ENCODE peak calls at places on chromosomes 12 and 14, in six cellular contexts. Q, F, K, G, Z and O are unnamed samples.
A peak's percentile ranks its signal among the peaks of the same experiment; 100 is the strongest.

GRCh38 chr12:195951-196350 is 18.0 kb downstream of the SLC6A12 start:
- DNase-seq in F (no peak), K (no peak), Z (no peak), G (no peak), Q (no peak), O (no peak)

GRCh38 chr12:76108356-76108755 is 23.9 kb upstream of the NAP1L1 start:
- DNase-seq in F (no peak), G (no peak), Q (no peak), K (no peak), Z (no peak), O (no peak)

GRCh38 chr12:23721268-23721667 is 228.2 kb downstream of the SOX5 start:
- DNase-seq in F (no peak), K (no peak), Z (no peak), G (no peak), Q (no peak), O (no peak)

GRCh38 chr14:38900887-38901286 is 202.1 kb downstream of the SEC23A start:
- DNase-seq in F (no peak), Z (no peak), G (no peak), K (no peak), Q (no peak), O (no peak)

GRCh38 chr14:59826150-59826549 is 44.4 kb downstream of the RTN1 start:
- DNase-seq in F (no peak), Z (no peak), K (no peak), Q (no peak), G (no peak), O (no peak)

GRCh38 chr12:103632554-103633216 is 45.6 kb downstream of the STAB2 start:
- DNase-seq in K (peak; percentile 87), G (peak; percentile 68), F (peak; percentile 85), Q (peak; percentile 88), Z (peak; percentile 50), O (no peak)

GRCh38 chr14:34063470-34064164 is 112.7 kb upstream of the EGLN3 start:
- DNase-seq in K (no peak), G (no peak), Q (no peak), Z (no peak), F (no peak), O (no peak)

GRCh38 chr14:103897075-103897947 is 30.9 kb upstream of the TDRD9 start:
- DNase-seq in Q (no peak), F (no peak), G (peak; percentile 56), K (no peak), Z (peak; percentile 93), O (no peak)

GRCh38 chr14:53047302-53047701 is 96.5 kb upstream of the FERMT2 start:
- DNase-seq in Z (no peak), K (no peak), Q (no peak), F (no peak), G (no peak), O (no peak)

GRCh38 chr12:124551268-124552144 is 15.9 kb downstream of the NCOR2 start:
- DNase-seq in G (peak; percentile 86), Z (no peak), K (no peak), F (peak; percentile 80), Q (peak; percentile 79), O (peak; percentile 66)

GRCh38 chr14:36773558-36773957 is 111.9 kb downstream of the PAX9 start:
- DNase-seq in K (no peak), G (no peak), F (no peak), Z (no peak), Q (no peak), O (no peak)

GRCh38 chr14:61355892-61356325 is 34.5 kb downstream of the PRKCH start:
- DNase-seq in Z (peak; percentile 22), G (no peak), K (no peak), F (no peak), Q (no peak), O (peak; percentile 80)

GRCh38 chr14:92760524-92760805 is 12.0 kb upstream of the LGMN start:
- DNase-seq in Q (no peak), Z (no peak), K (no peak), G (peak; percentile 67), F (no peak), O (no peak)

GRCh38 chr12:30134229-30134628 is 350.5 kb upstream of the TMTC1 start:
- DNase-seq in G (no peak), Z (no peak), F (peak; percentile 43), Q (no peak), K (no peak), O (no peak)

GRCh38 chr12:79614730-79615129 is 76.0 kb downstream of the PAWR start:
- DNase-seq in K (no peak), Z (no peak), G (no peak), F (no peak), Q (no peak), O (no peak)

GRCh38 chr14:50790568-50790967 is 40.4 kb downstream of the NIN start:
- DNase-seq in G (no peak), F (no peak), Z (no peak), K (no peak), Q (no peak), O (no peak)

GRCh38 chr12:92978607-92979006 is 49.5 kb upstream of the EEA1 start:
- DNase-seq in K (no peak), Q (no peak), G (no peak), Z (no peak), F (no peak), O (no peak)

GRCh38 chr12:76033116-76034001 is 1.8 kb upstream of the PHLDA1 start:
- DNase-seq in K (no peak), F (peak; percentile 16), Q (no peak), G (no peak), Z (no peak), O (no peak)

GRCh38 chr14:65949711-65950516 is 536.3 kb upstream of the CCDC196 start:
- DNase-seq in F (no peak), K (peak; percentile 44), Z (peak; percentile 70), Q (peak; percentile 31), G (peak; percentile 73), O (peak; percentile 37)

GRCh38 chr14:22850944-22851790 is 14.8 kb downstream of the MMP14 start:
- DNase-seq in K (no peak), Q (peak; percentile 78), F (no peak), Z (peak; percentile 95), G (peak; percentile 77), O (peak; percentile 92)

GRCh38 chr14:67566908-67567307 is 33.2 kb downstream of the PIGH start:
- DNase-seq in K (no peak), Z (no peak), Q (no peak), F (peak; percentile 64), G (peak; percentile 35), O (no peak)

GRCh38 chr12:82359115-82359478 is 768 bp downstream of the METTL25 start:
- DNase-seq in F (peak; percentile 36), K (no peak), Q (no peak), Z (peak; percentile 21), G (no peak), O (no peak)

GRCh38 chr12:43208627-43209026 is 343.4 kb downstream of the ADAMTS20 start:
- DNase-seq in G (no peak), Z (no peak), F (no peak), Q (no peak), K (no peak), O (peak; percentile 11)

GRCh38 chr12:43210437-43211197 is 341.4 kb downstream of the ADAMTS20 start:
- DNase-seq in Z (no peak), K (no peak), G (no peak), F (no peak), Q (no peak), O (peak; percentile 6)

GRCh38 chr12:43206396-43206795 is 345.6 kb downstream of the ADAMTS20 start:
- DNase-seq in Q (no peak), G (no peak), K (no peak), F (no peak), Z (no peak), O (no peak)

DNA sequence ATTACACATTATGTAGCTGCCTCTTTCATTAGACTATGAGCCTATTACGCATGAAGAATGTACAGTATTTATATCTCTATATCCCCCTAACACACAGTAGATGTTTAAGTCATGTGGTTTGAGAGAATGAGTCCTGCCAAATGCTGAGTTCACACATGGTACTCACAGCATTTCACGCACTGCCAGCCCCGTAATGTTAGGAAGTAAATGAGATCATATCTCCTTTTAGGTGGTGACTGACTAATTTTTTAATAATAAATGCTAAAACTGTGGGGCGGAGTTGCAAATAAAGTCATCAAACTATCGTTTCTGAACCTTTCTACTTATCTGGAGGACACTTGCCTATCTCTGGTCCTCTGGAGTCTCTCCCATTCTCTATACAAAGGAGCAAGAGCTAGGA is 343.8 kb downstream of the ADAMTS20 start:
- DNase-seq in F (no peak), G (no peak), Z (no peak), Q (no peak), K (no peak), O (no peak)
- H3K9me3 ChIP-seq in F (no peaks in the 10 kb centered on the region), G (no peaks in the 10 kb centered on the region), Z (no peaks in the 10 kb centered on the region), Q (no peaks in the 10 kb centered on the region), K (no peaks in the 10 kb centered on the region), O (no peaks in the 10 kb centered on the region)

GRCh38 chr14:64844272-64844671 is 35.4 kb downstream of the SPTB start:
- DNase-seq in Z (no peak), K (no peak), Q (no peak), G (no peak), F (no peak), O (no peak)
- TF ChIP-seq CTCF in Z (no peak), K (no peak), Q (no peak), G (no peak), F (no peak), O (no peak)

DNA sequence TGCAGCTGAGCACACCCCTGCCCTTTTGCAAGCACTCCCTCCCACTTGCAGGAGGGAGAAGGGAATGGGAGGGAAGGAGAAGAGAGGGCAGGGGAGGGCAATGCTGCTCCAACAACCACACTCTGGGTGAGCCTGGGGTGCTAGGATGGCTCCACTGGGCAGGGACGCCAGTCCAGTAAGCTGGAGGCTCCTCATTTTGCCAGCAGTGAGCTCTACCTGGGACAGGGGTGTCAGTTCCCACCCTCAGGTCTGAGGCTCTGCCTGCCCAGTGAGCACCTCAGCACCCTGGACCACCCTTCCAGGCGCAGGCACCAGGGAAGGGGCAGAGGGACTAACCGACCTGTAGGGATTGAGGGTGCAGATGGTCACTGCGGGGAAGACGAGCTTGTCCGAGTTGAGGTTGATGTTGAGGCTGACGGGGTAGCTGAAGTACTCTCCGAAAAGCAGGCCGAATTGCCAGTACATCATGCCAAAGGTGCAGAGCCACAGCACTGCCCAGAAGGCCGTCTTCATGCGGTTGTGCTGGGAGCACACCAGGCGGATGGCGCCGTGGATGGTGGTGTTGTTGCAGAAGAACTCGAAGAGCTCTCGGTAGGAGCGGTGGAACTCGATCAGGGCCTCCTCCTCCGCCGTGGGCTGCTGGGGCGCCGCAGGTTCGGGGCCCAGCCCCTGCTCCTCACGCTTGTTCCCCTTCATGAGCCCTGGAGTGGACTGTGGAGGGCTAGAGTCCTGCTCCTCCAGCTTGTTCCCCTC is 1.2 kb downstream of the SCNN1A start:
- DNase-seq in Q (no peak), K (no peak), Z (no peak), G (no peak), F (no peak), O (no peak)
- H3K9me3 ChIP-seq in Q (no peaks in the 10 kb centered on the region), K (no peaks in the 10 kb centered on the region), Z (no peaks in the 10 kb centered on the region), G (no peaks in the 10 kb centered on the region), F (no peaks in the 10 kb centered on the region), O (no peaks in the 10 kb centered on the region)

GRCh38 chr14:77290705-77291104 is 19.7 kb upstream of the NGB start:
- DNase-seq in Q (no peak), G (no peak), K (no peak), Z (no peak), F (no peak), O (no peak)
- TF ChIP-seq CTCF in Q (no peak), G (no peak), K (peak; percentile 19), Z (no peak), F (peak; percentile 33), O (no peak)